ENCODE peak calls at places on chromosomes 5 and 9, in nine cellular contexts. One of them, this sample, is unnamed.

GRCh38 chr5:122262107-122262506 is 49.9 kb upstream of the SNCAIP start:
- DNase-seq in fibroblast of mammary gland: peak; percentile 79
- DNase-seq in bronchial epithelial cell: peak; percentile 48
- DNase-seq in left ventricle myocardium inferior: no peak
- DNase-seq in endothelial cell: no peak
- DNase-seq in OCI-LY7: no peak
- DNase-seq in nephron progenitor cell: no peak
- DNase-seq in neural crest cell: no peak
- DNase-seq in GM12878: no peak
- DNase-seq in this sample: no peak

GRCh38 chr5:15393146-15393545 is 106.8 kb upstream of the FBXL7 start:
- DNase-seq in nephron progenitor cell: no peak
- DNase-seq in OCI-LY7: no peak
- DNase-seq in neural crest cell: no peak
- DNase-seq in bronchial epithelial cell: no peak
- DNase-seq in fibroblast of mammary gland: peak; percentile 2
- DNase-seq in endothelial cell: no peak
- DNase-seq in left ventricle myocardium inferior: no peak
- DNase-seq in GM12878: no peak
- DNase-seq in this sample: no peak

GRCh38 chr9:131530546-131530929 is 525 bp downstream of the UCK1 start:
- DNase-seq in neural crest cell: peak; percentile 32
- DNase-seq in endothelial cell: peak; percentile 56
- DNase-seq in nephron progenitor cell: peak; percentile 62
- DNase-seq in GM12878: no peak
- DNase-seq in OCI-LY7: peak; percentile 29
- DNase-seq in fibroblast of mammary gland: peak; percentile 18
- DNase-seq in bronchial epithelial cell: peak; percentile 5
- DNase-seq in left ventricle myocardium inferior: peak; percentile 32
- DNase-seq in this sample: peak; percentile 30

GRCh38 chr5:36724429-36725332 is 118.3 kb downstream of the SLC1A3 start:
- DNase-seq in neural crest cell: no peak
- DNase-seq in fibroblast of mammary gland: peak; percentile 5
- DNase-seq in nephron progenitor cell: no peak
- DNase-seq in endothelial cell: no peak
- DNase-seq in GM12878: peak; percentile 94
- DNase-seq in OCI-LY7: peak; percentile 90
- DNase-seq in left ventricle myocardium inferior: peak; percentile 40
- DNase-seq in bronchial epithelial cell: no peak
- DNase-seq in this sample: no peak

GRCh38 chr9:115674091-115674490 is 479.5 kb upstream of the PAPPA start:
- DNase-seq in left ventricle myocardium inferior: no peak
- DNase-seq in endothelial cell: no peak
- DNase-seq in neural crest cell: no peak
- DNase-seq in nephron progenitor cell: no peak
- DNase-seq in OCI-LY7: no peak
- DNase-seq in bronchial epithelial cell: peak; percentile 43
- DNase-seq in fibroblast of mammary gland: peak; percentile 53
- DNase-seq in GM12878: no peak
- DNase-seq in this sample: no peak

GRCh38 chr5:142683885-142684505 is 1.9 kb downstream of the FGF1 start:
- DNase-seq in nephron progenitor cell: no peak
- DNase-seq in OCI-LY7: no peak
- DNase-seq in neural crest cell: no peak
- DNase-seq in fibroblast of mammary gland: no peak
- DNase-seq in GM12878: no peak
- DNase-seq in bronchial epithelial cell: no peak
- DNase-seq in left ventricle myocardium inferior: no peak
- DNase-seq in endothelial cell: no peak
- DNase-seq in this sample: no peak

GRCh38 chr5:88690619-88691560 is 192.1 kb downstream of the MEF2C start:
- DNase-seq in GM12878: no peak
- DNase-seq in bronchial epithelial cell: peak; percentile 33
- DNase-seq in left ventricle myocardium inferior: peak; percentile 66
- DNase-seq in nephron progenitor cell: peak; percentile 75
- DNase-seq in neural crest cell: peak; percentile 68
- DNase-seq in OCI-LY7: peak; percentile 72
- DNase-seq in endothelial cell: peak; percentile 69
- DNase-seq in fibroblast of mammary gland: peak; percentile 56
- DNase-seq in this sample: no peak

GRCh38 chr9:131264231-131264630 is 12.1 kb downstream of the FAM78A start:
- DNase-seq in nephron progenitor cell: no peak
- DNase-seq in neural crest cell: no peak
- DNase-seq in left ventricle myocardium inferior: no peak
- DNase-seq in fibroblast of mammary gland: no peak
- DNase-seq in OCI-LY7: no peak
- DNase-seq in endothelial cell: no peak
- DNase-seq in bronchial epithelial cell: no peak
- DNase-seq in GM12878: no peak
- DNase-seq in this sample: no peak

GRCh38 chr5:179195561-179196419 is 135.6 kb downstream of the ZNF354C start:
- DNase-seq in nephron progenitor cell: peak; percentile 1
- DNase-seq in OCI-LY7: no peak
- DNase-seq in left ventricle myocardium inferior: peak; percentile 6
- DNase-seq in fibroblast of mammary gland: no peak
- DNase-seq in endothelial cell: no peak
- DNase-seq in bronchial epithelial cell: no peak
- DNase-seq in GM12878: no peak
- DNase-seq in neural crest cell: no peak
- DNase-seq in this sample: no peak

GRCh38 chr5:74648835-74649286 is 8.3 kb upstream of the ENC1 start:
- DNase-seq in fibroblast of mammary gland: peak; percentile 69
- DNase-seq in endothelial cell: no peak
- DNase-seq in GM12878: no peak
- DNase-seq in bronchial epithelial cell: peak; percentile 64
- DNase-seq in neural crest cell: no peak
- DNase-seq in OCI-LY7: peak; percentile 66
- DNase-seq in left ventricle myocardium inferior: no peak
- DNase-seq in nephron progenitor cell: peak; percentile 36
- DNase-seq in this sample: no peak

GRCh38 chr5:10741661-10742060 is 19.4 kb downstream of the DAP start:
- DNase-seq in neural crest cell: no peak
- DNase-seq in fibroblast of mammary gland: no peak
- DNase-seq in OCI-LY7: no peak
- DNase-seq in bronchial epithelial cell: no peak
- DNase-seq in left ventricle myocardium inferior: no peak
- DNase-seq in GM12878: no peak
- DNase-seq in endothelial cell: no peak
- DNase-seq in nephron progenitor cell: no peak
- DNase-seq in this sample: no peak

GRCh38 chr5:140855772-140856674 is at the start of gene PCDHA10:
- DNase-seq in OCI-LY7: peak; percentile 18
- DNase-seq in fibroblast of mammary gland: peak; percentile 20
- DNase-seq in neural crest cell: no peak
- DNase-seq in GM12878: no peak
- DNase-seq in nephron progenitor cell: no peak
- DNase-seq in left ventricle myocardium inferior: no peak
- DNase-seq in bronchial epithelial cell: peak; percentile 7
- DNase-seq in endothelial cell: no peak
- DNase-seq in this sample: no peak

GRCh38 chr5:109452661-109453060 is 42.9 kb upstream of the PJA2 start:
- DNase-seq in fibroblast of mammary gland: peak; percentile 49
- DNase-seq in OCI-LY7: no peak
- DNase-seq in left ventricle myocardium inferior: no peak
- DNase-seq in GM12878: no peak
- DNase-seq in neural crest cell: no peak
- DNase-seq in endothelial cell: no peak
- DNase-seq in nephron progenitor cell: no peak
- DNase-seq in bronchial epithelial cell: no peak
- DNase-seq in this sample: no peak

GRCh38 chr9:68706579-68707201 is 1.6 kb downstream of the PIP5K1B start:
- DNase-seq in GM12878: peak; percentile 63
- DNase-seq in nephron progenitor cell: no peak
- DNase-seq in neural crest cell: no peak
- DNase-seq in bronchial epithelial cell: no peak
- DNase-seq in OCI-LY7: peak; percentile 19
- DNase-seq in left ventricle myocardium inferior: no peak
- DNase-seq in endothelial cell: no peak
- DNase-seq in fibroblast of mammary gland: no peak
- DNase-seq in this sample: no peak

GRCh38 chr5:58366461-58366860 is 93.4 kb downstream of the PLK2 start:
- DNase-seq in left ventricle myocardium inferior: no peak
- DNase-seq in fibroblast of mammary gland: peak; percentile 47
- DNase-seq in GM12878: no peak
- DNase-seq in neural crest cell: no peak
- DNase-seq in OCI-LY7: no peak
- DNase-seq in endothelial cell: no peak
- DNase-seq in nephron progenitor cell: no peak
- DNase-seq in bronchial epithelial cell: peak; percentile 25
- DNase-seq in this sample: no peak

DNA sequence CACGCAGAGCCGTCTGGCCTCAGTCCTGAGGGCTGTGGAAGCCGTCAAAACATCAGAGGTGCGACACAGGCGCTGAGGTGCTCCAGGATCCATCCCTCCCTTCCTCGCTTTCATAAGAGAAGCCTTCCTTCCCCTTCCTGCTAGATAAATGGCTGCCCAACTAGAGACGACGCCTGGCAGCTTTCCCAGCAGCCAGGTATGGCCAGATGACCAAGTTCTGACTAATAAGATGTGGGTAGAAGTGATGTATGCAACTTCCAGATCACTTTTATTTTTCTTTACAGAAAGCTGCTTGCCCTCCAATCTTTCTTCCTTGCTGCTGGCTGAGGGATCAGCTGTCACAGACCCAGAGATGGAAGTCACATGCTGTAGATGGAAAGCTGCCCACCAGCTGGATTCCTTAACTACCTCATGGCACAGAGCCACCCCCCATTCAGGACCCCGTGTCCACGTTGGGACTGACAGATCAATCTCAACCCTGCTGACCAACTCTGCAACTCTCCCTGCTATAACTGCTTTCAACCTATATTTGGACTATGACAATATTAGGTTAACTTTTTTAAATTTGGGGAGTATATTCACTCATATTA is 8.8 kb downstream of the MAPK9 start:
- DNase-seq in neural crest cell: no peak
- DNase-seq in endothelial cell: no peak
- DNase-seq in nephron progenitor cell: no peak
- DNase-seq in GM12878: no peak
- DNase-seq in OCI-LY7: no peak
- DNase-seq in left ventricle myocardium inferior: no peak
- DNase-seq in bronchial epithelial cell: peak; percentile 70
- DNase-seq in fibroblast of mammary gland: peak; percentile 28
- DNase-seq in this sample: no peak
- TF ChIP-seq CTCF in neural crest cell: no peak
- TF ChIP-seq CTCF in endothelial cell: no peak
- TF ChIP-seq CTCF in nephron progenitor cell: no peak
- TF ChIP-seq CTCF in GM12878: no peak
- TF ChIP-seq CTCF in OCI-LY7: no peak
- TF ChIP-seq CTCF in left ventricle myocardium inferior: no peak
- TF ChIP-seq CTCF in bronchial epithelial cell: no peak
- TF ChIP-seq CTCF in fibroblast of mammary gland: no peak
- TF ChIP-seq CTCF in this sample: no peak

DNA sequence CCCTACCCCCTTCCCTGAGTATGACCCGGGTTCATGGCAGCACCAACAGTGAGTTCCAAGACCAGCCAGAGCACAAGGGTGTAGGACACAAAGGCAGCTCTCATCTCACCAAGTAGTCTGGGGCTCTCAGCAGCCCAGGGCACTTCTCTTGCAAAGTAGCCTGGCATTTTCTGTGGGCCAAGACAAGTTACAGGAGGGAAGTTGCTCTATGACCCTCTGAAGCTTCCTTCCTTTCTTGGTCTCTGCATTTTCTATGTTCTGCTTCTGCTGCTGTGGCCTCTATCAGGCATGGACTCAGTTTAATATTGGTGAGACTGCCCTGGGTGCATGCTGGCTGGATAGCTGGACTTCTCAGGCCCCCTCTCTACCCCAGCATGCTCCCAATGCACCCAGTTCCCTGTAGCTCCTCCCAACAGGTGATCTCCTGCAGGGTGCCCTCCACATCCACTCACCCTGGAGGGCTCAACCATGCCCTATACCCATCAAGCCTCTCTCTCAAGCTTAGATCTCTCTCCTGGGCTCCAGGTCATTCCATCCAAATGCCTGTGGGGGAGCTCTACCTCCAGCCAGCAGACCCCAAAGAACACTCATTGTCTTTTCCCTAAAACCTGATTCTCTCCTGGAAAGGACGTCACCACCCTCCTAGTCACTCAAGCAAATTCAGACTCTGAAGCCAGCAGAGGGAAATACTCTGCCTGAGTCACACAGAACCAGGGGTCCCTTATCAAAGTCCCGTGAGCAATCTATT is 13.9 kb downstream of the TBC1D2 start:
- DNase-seq in endothelial cell: no peak
- DNase-seq in fibroblast of mammary gland: no peak
- DNase-seq in bronchial epithelial cell: no peak
- DNase-seq in neural crest cell: no peak
- DNase-seq in nephron progenitor cell: no peak
- DNase-seq in left ventricle myocardium inferior: no peak
- DNase-seq in OCI-LY7: no peak
- DNase-seq in GM12878: no peak
- DNase-seq in this sample: no peak
- TF ChIP-seq CTCF in endothelial cell: no peak
- TF ChIP-seq CTCF in fibroblast of mammary gland: peak; percentile 3
- TF ChIP-seq CTCF in bronchial epithelial cell: no peak
- TF ChIP-seq CTCF in neural crest cell: no peak
- TF ChIP-seq CTCF in nephron progenitor cell: no peak
- TF ChIP-seq CTCF in left ventricle myocardium inferior: no peak
- TF ChIP-seq CTCF in OCI-LY7: peak; percentile 63
- TF ChIP-seq CTCF in GM12878: no peak
- TF ChIP-seq CTCF in this sample: peak; percentile 34

GRCh38 chr9:5402217-5402616 is 35.5 kb downstream of the PLGRKT start:
- DNase-seq in OCI-LY7: peak; percentile 4
- DNase-seq in GM12878: no peak
- DNase-seq in left ventricle myocardium inferior: no peak
- DNase-seq in bronchial epithelial cell: no peak
- DNase-seq in fibroblast of mammary gland: no peak
- DNase-seq in endothelial cell: no peak
- DNase-seq in nephron progenitor cell: no peak
- DNase-seq in neural crest cell: no peak
- DNase-seq in this sample: no peak
- TF ChIP-seq CTCF in OCI-LY7: no peak
- TF ChIP-seq CTCF in GM12878: no peak
- TF ChIP-seq CTCF in left ventricle myocardium inferior: no peak
- TF ChIP-seq CTCF in bronchial epithelial cell: no peak
- TF ChIP-seq CTCF in fibroblast of mammary gland: no peak
- TF ChIP-seq CTCF in endothelial cell: no peak
- TF ChIP-seq CTCF in nephron progenitor cell: no peak
- TF ChIP-seq CTCF in neural crest cell: no peak
- TF ChIP-seq CTCF in this sample: no peak

DNA sequence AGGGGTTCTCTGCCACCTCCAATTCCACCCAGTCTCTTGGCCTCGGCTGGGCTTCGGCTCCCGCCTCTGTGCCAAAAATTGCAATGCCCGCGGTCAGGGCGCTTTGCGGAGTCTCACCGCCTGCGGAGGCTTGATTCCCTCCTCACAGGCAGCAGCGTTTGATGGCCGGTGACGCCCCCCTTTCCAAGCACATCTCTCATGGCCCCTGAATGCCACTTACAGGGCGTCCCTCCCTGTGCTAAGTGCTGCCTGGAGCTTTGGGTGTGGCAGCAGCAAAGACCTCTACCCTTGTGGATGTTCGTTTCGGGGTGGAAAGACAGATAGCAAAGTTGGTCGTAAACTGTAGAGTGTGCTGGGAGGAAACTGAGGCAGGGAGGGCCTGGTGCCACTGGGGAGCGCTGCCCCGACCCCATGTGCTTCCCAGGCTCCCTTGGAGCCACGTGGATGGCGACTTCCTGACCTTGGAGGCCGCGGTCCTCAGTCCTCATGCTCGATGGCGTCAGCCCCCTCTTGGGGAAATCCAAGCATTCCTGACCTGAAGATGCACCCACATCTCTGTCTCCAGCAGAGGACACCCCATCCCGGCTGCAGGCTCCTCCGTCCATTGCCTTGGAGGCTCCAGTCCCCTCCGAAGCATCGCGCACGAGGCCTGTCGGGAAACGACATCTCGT is 249.2 kb upstream of the IRX4 start:
- DNase-seq in endothelial cell: no peak
- DNase-seq in left ventricle myocardium inferior: no peak
- DNase-seq in neural crest cell: no peak
- DNase-seq in bronchial epithelial cell: no peak
- DNase-seq in OCI-LY7: no peak
- DNase-seq in GM12878: no peak
- DNase-seq in fibroblast of mammary gland: no peak
- DNase-seq in nephron progenitor cell: no peak
- DNase-seq in this sample: no peak
- TF ChIP-seq CTCF in endothelial cell: no peak
- TF ChIP-seq CTCF in left ventricle myocardium inferior: no peak
- TF ChIP-seq CTCF in neural crest cell: no peak
- TF ChIP-seq CTCF in bronchial epithelial cell: no peak
- TF ChIP-seq CTCF in OCI-LY7: no peak
- TF ChIP-seq CTCF in GM12878: no peak
- TF ChIP-seq CTCF in fibroblast of mammary gland: no peak
- TF ChIP-seq CTCF in nephron progenitor cell: no peak
- TF ChIP-seq CTCF in this sample: no peak